ENCODE peak calls at places on chromosomes 4 and X, in eight cellular contexts. One of them, this sample, is unnamed.
A peak's percentile ranks its signal among the peaks of the same experiment; 100 is the strongest.

GRCh38 chr4:156662921-156663320 is 308.7 kb downstream of the PDGFC start:
- DNase-seq in upper lobe of left lung: no peak
- DNase-seq in prostate gland: no peak
- DNase-seq in H1: no peak
- DNase-seq in HL-60: no peak
- DNase-seq in GM12891: no peak
- DNase-seq in endothelial cell of umbilical vein: no peak
- DNase-seq in GM12892: no peak
- DNase-seq in this sample: peak; percentile 32

GRCh38 chr4:172202480-172203076 is 389.4 kb downstream of the GALNTL6 start:
- DNase-seq in upper lobe of left lung: no peak
- DNase-seq in prostate gland: no peak
- DNase-seq in H1: no peak
- DNase-seq in HL-60: peak; percentile 5
- DNase-seq in GM12891: peak; percentile 4
- DNase-seq in endothelial cell of umbilical vein: peak; percentile 17
- DNase-seq in GM12892: peak; percentile 1
- DNase-seq in this sample: peak; percentile 28

GRCh38 chr4:21992330-21992729 is 43.8 kb upstream of the KCNIP4 start:
- DNase-seq in upper lobe of left lung: no peak
- DNase-seq in prostate gland: no peak
- DNase-seq in H1: no peak
- DNase-seq in HL-60: no peak
- DNase-seq in GM12891: no peak
- DNase-seq in endothelial cell of umbilical vein: no peak
- DNase-seq in GM12892: no peak
- DNase-seq in this sample: no peak

GRCh38 chr4:155960522-155960921 is 6.9 kb upstream of the CTSO start:
- DNase-seq in upper lobe of left lung: no peak
- DNase-seq in prostate gland: no peak
- DNase-seq in H1: no peak
- DNase-seq in HL-60: no peak
- DNase-seq in GM12891: no peak
- DNase-seq in endothelial cell of umbilical vein: no peak
- DNase-seq in GM12892: no peak
- DNase-seq in this sample: no peak

GRCh38 chrX:20140410-20140809 is 1.2 kb downstream of the EIF1AX start:
- DNase-seq in upper lobe of left lung: no peak
- DNase-seq in prostate gland: no peak
- DNase-seq in H1: no peak
- DNase-seq in HL-60: peak; percentile 39
- DNase-seq in GM12891: no peak
- DNase-seq in endothelial cell of umbilical vein: no peak
- DNase-seq in GM12892: no peak
- DNase-seq in this sample: no peak

GRCh38 chr4:13601060-13601459 is 26.5 kb downstream of the BOD1L1 start:
- DNase-seq in upper lobe of left lung: no peak
- DNase-seq in prostate gland: no peak
- DNase-seq in H1: no peak
- DNase-seq in HL-60: peak; percentile 35
- DNase-seq in GM12891: no peak
- DNase-seq in endothelial cell of umbilical vein: no peak
- DNase-seq in GM12892: no peak
- DNase-seq in this sample: no peak

GRCh38 chr4:95248713-95249401 is 299.9 kb downstream of the UNC5C start:
- DNase-seq in upper lobe of left lung: no peak
- DNase-seq in prostate gland: no peak
- DNase-seq in H1: no peak
- DNase-seq in HL-60: peak; percentile 21
- DNase-seq in GM12891: no peak
- DNase-seq in endothelial cell of umbilical vein: no peak
- DNase-seq in GM12892: no peak
- DNase-seq in this sample: no peak

GRCh38 chr4:3287271-3287971 is 5.4 kb upstream of the RGS12 start:
- DNase-seq in upper lobe of left lung: no peak
- DNase-seq in prostate gland: no peak
- DNase-seq in H1: peak; percentile 30
- DNase-seq in HL-60: no peak
- DNase-seq in GM12891: no peak
- DNase-seq in endothelial cell of umbilical vein: no peak
- DNase-seq in GM12892: no peak
- DNase-seq in this sample: no peak

GRCh38 chr4:176545886-176546285 is 226.1 kb downstream of the SPCS3 start:
- DNase-seq in upper lobe of left lung: no peak
- DNase-seq in prostate gland: no peak
- DNase-seq in H1: no peak
- DNase-seq in HL-60: no peak
- DNase-seq in GM12891: no peak
- DNase-seq in endothelial cell of umbilical vein: no peak
- DNase-seq in GM12892: no peak
- DNase-seq in this sample: no peak

GRCh38 chr4:151540728-151541437 is 131.9 kb downstream of the FHIP1A start:
- DNase-seq in upper lobe of left lung: no peak
- DNase-seq in prostate gland: peak; percentile 88
- DNase-seq in H1: no peak
- DNase-seq in HL-60: no peak
- DNase-seq in GM12891: no peak
- DNase-seq in endothelial cell of umbilical vein: peak; percentile 76
- DNase-seq in GM12892: no peak
- DNase-seq in this sample: no peak

GRCh38 chr4:39233783-39234182 is 51.5 kb downstream of the WDR19 start:
- DNase-seq in upper lobe of left lung: no peak
- DNase-seq in prostate gland: no peak
- DNase-seq in H1: no peak
- DNase-seq in HL-60: no peak
- DNase-seq in GM12891: no peak
- DNase-seq in endothelial cell of umbilical vein: no peak
- DNase-seq in GM12892: no peak
- DNase-seq in this sample: no peak

GRCh38 chr4:33073811-33074210 is 2353.6 kb downstream of the PCDH7 start:
- DNase-seq in upper lobe of left lung: no peak
- DNase-seq in prostate gland: no peak
- DNase-seq in H1: no peak
- DNase-seq in HL-60: no peak
- DNase-seq in GM12891: no peak
- DNase-seq in endothelial cell of umbilical vein: no peak
- DNase-seq in GM12892: no peak
- DNase-seq in this sample: no peak

GRCh38 chrX:38327007-38327774 is at the start of gene RPGR:
- DNase-seq in upper lobe of left lung: peak; percentile 95
- DNase-seq in prostate gland: peak; percentile 92
- DNase-seq in H1: peak; percentile 90
- DNase-seq in HL-60: peak; percentile 95
- DNase-seq in GM12891: peak; percentile 72
- DNase-seq in endothelial cell of umbilical vein: peak; percentile 93
- DNase-seq in GM12892: peak; percentile 71
- DNase-seq in this sample: peak; percentile 39
- TF ChIP-seq POLR2AphosphoS5 in upper lobe of left lung: peak; percentile 47
- TF ChIP-seq POLR2AphosphoS5 in prostate gland: peak; percentile 78
- TF ChIP-seq POLR2AphosphoS5 in H1: no peak
- TF ChIP-seq POLR2AphosphoS5 in HL-60: peak; percentile 71
- TF ChIP-seq POLR2AphosphoS5 in GM12891: no peak
- TF ChIP-seq POLR2AphosphoS5 in endothelial cell of umbilical vein: no peak
- TF ChIP-seq POLR2AphosphoS5 in GM12892: no peak
- TF ChIP-seq POLR2AphosphoS5 in this sample: peak; percentile 63

DNA sequence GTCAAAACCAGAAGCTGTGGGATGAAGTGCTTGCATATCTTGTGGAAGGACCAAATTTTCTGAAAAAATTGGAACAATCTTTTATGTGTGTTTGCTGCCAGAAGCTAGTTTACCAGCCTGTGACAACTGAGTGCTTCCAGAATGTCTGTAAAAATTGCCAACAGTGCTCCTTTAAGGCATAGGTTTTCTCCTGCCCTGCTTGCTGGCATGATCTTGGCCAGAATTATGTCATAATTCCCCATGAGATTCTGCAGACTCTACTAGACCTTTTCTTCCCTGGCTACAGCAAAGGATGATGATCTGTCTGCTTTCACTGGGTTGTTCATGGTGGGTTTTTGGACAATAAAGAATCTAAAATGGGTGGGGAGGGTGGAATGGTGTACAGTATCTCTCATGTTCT is 196.3 kb upstream of the ZCCHC13 start:
- DNase-seq in upper lobe of left lung: no peak
- DNase-seq in prostate gland: no peak
- DNase-seq in H1: no peak
- DNase-seq in HL-60: no peak
- DNase-seq in GM12891: no peak
- DNase-seq in endothelial cell of umbilical vein: no peak
- DNase-seq in GM12892: no peak
- DNase-seq in this sample: no peak
- TF ChIP-seq POLR2AphosphoS5 in upper lobe of left lung: no peak
- TF ChIP-seq POLR2AphosphoS5 in prostate gland: no peak
- TF ChIP-seq POLR2AphosphoS5 in H1: no peak
- TF ChIP-seq POLR2AphosphoS5 in HL-60: no peak
- TF ChIP-seq POLR2AphosphoS5 in GM12891: no peak
- TF ChIP-seq POLR2AphosphoS5 in endothelial cell of umbilical vein: no peak
- TF ChIP-seq POLR2AphosphoS5 in GM12892: no peak
- TF ChIP-seq POLR2AphosphoS5 in this sample: no peak

GRCh38 chr4:40662962-40663604 is 33.4 kb upstream of the RBM47 start:
- DNase-seq in upper lobe of left lung: no peak
- DNase-seq in prostate gland: no peak
- DNase-seq in H1: no peak
- DNase-seq in HL-60: no peak
- DNase-seq in GM12891: no peak
- DNase-seq in endothelial cell of umbilical vein: peak; percentile 32
- DNase-seq in GM12892: no peak
- DNase-seq in this sample: no peak
- TF ChIP-seq POLR2AphosphoS5 in upper lobe of left lung: no peak
- TF ChIP-seq POLR2AphosphoS5 in prostate gland: no peak
- TF ChIP-seq POLR2AphosphoS5 in H1: no peak
- TF ChIP-seq POLR2AphosphoS5 in HL-60: no peak
- TF ChIP-seq POLR2AphosphoS5 in GM12891: peak; percentile 32
- TF ChIP-seq POLR2AphosphoS5 in endothelial cell of umbilical vein: no peak
- TF ChIP-seq POLR2AphosphoS5 in GM12892: no peak
- TF ChIP-seq POLR2AphosphoS5 in this sample: no peak

GRCh38 chr4:137660211-137660610 is 127.9 kb upstream of the PCDH18 start:
- DNase-seq in upper lobe of left lung: no peak
- DNase-seq in prostate gland: no peak
- DNase-seq in H1: no peak
- DNase-seq in HL-60: no peak
- DNase-seq in GM12891: no peak
- DNase-seq in endothelial cell of umbilical vein: no peak
- DNase-seq in GM12892: no peak
- DNase-seq in this sample: no peak
- TF ChIP-seq POLR2AphosphoS5 in upper lobe of left lung: no peak
- TF ChIP-seq POLR2AphosphoS5 in prostate gland: no peak
- TF ChIP-seq POLR2AphosphoS5 in H1: no peak
- TF ChIP-seq POLR2AphosphoS5 in HL-60: no peak
- TF ChIP-seq POLR2AphosphoS5 in GM12891: no peak
- TF ChIP-seq POLR2AphosphoS5 in endothelial cell of umbilical vein: no peak
- TF ChIP-seq POLR2AphosphoS5 in GM12892: no peak
- TF ChIP-seq POLR2AphosphoS5 in this sample: no peak